ENCODE peak calls at places on chromosomes 5 and 9, in five cellular contexts. S, Z, P, M and O are unnamed samples.

GRCh38 chr9:119047513-119047912 is 321.7 kb downstream of the BRINP1 start:
- DNase-seq in M (no peak), P (no peak), S (no peak), Z (no peak), O (no peak)

GRCh38 chr9:35932732-35933131 is 23.4 kb downstream of the SPAAR start:
- DNase-seq in P (no peak), Z (no peak), S (no peak), M (no peak), O (no peak)

GRCh38 chr5:177389368-177390169 is 5.3 kb downstream of the SLC34A1 start:
- DNase-seq in M (peak), P (peak), S (peak), Z (peak), O (peak)

GRCh38 chr5:153678617-153679329 is 188.3 kb downstream of the GRIA1 start:
- DNase-seq in Z (no peak), P (no peak), M (no peak), S (no peak), O (no peak)

GRCh38 chr5:115873392-115873791 is 31.7 kb downstream of the AP3S1 start:
- DNase-seq in M (no peak), P (no peak), S (peak), Z (peak), O (no peak)

GRCh38 chr5:62779010-62779422 is 200.4 kb downstream of the LRRC70 start:
- DNase-seq in S (peak), M (peak), P (peak), Z (peak), O (no peak)

GRCh38 chr9:95062601-95063065 is 254.9 kb downstream of the FANCC start:
- DNase-seq in Z (no peak), S (no peak), M (no peak), P (no peak), O (no peak)

GRCh38 chr5:143376911-143377838 is 26.3 kb downstream of the NR3C1 start:
- DNase-seq in Z (peak), P (no peak), S (no peak), M (no peak), O (no peak)

GRCh38 chr5:115423541-115423940 is 121.0 kb downstream of the FEM1C start:
- DNase-seq in S (no peak), P (no peak), M (no peak), Z (no peak), O (no peak)

GRCh38 chr5:132313961-132314432 is 19.8 kb downstream of the SLC22A4 start:
- DNase-seq in M (no peak), S (no peak), P (no peak), Z (no peak), O (no peak)

GRCh38 chr9:114258866-114259799 is 63.8 kb upstream of the ORM1 start:
- DNase-seq in P (no peak), Z (no peak), S (no peak), M (no peak), O (no peak)

GRCh38 chr9:16133556-16134227 is 580.8 kb downstream of the CCDC171 start:
- DNase-seq in M (peak), Z (peak), S (peak), P (no peak), O (no peak)